ENCODE peak calls at places on chromosome 4, in nine cellular contexts. I, P, H, C, E, Z, D, X and F are unnamed samples.

GRCh38 chr4:185708348-185708747 is 103.6 kb downstream of the SORBS2 start:
- DNase-seq in D (no peak), E (peak), P (peak), H (no peak), X (no peak), C (no peak), I (no peak), Z (no peak), F (no peak)

GRCh38 chr4:57119054-57119651 is 9.0 kb upstream of the IGFBP7 start:
- DNase-seq in D (no peak), P (peak), Z (no peak), X (no peak), C (no peak), I (no peak), E (peak), H (no peak), F (no peak)

GRCh38 chr4:120718979-120719566 is 203.5 kb downstream of the PRDM5 start:
- DNase-seq in E (peak), H (no peak), P (peak), X (peak), Z (no peak), D (peak), I (no peak), C (no peak), F (peak)

GRCh38 chr4:30330894-30331652 is 389.1 kb upstream of the PCDH7 start:
- DNase-seq in Z (no peak), I (no peak), C (no peak), E (no peak), H (no peak), D (no peak), X (no peak), P (no peak), F (no peak)

GRCh38 chr4:151569650-151570049 is 160.7 kb downstream of the FHIP1A start:
- DNase-seq in D (no peak), C (no peak), X (no peak), I (no peak), P (no peak), Z (no peak), H (no peak), E (no peak), F (no peak)

GRCh38 chr4:64251779-64252178 is 157.5 kb downstream of the TECRL start:
- DNase-seq in E (no peak), Z (no peak), X (no peak), D (peak), I (no peak), P (no peak), C (no peak), H (no peak), F (no peak)

GRCh38 chr4:82921795-82922194 is 21.3 kb downstream of the THAP9 start:
- DNase-seq in H (no peak), I (no peak), E (no peak), Z (no peak), P (no peak), X (no peak), D (no peak), C (no peak), F (no peak)

GRCh38 chr4:89134775-89135319 is 23.5 kb downstream of the TIGD2 start:
- DNase-seq in I (no peak), D (no peak), C (no peak), P (peak), Z (no peak), H (no peak), X (no peak), E (peak), F (no peak)

GRCh38 chr4:109702950-109703663 is at the start of gene CASP6:
- DNase-seq in X (peak), C (peak), Z (peak), D (peak), H (peak), E (peak), I (peak), P (peak), F (peak)

GRCh38 chr4:88661724-88662123 is 35.9 kb downstream of the NAP1L5 start:
- DNase-seq in X (no peak), Z (no peak), H (no peak), P (peak), D (no peak), E (peak), I (no peak), C (no peak), F (no peak)

GRCh38 chr4:41791557-41791956 is 43.0 kb upstream of the PHOX2B start:
- DNase-seq in I (no peak), Z (no peak), C (no peak), H (no peak), P (no peak), X (no peak), E (no peak), D (peak), F (no peak)

GRCh38 chr4:185782523-185782922 is 29.5 kb downstream of the SORBS2 start:
- DNase-seq in C (no peak), H (no peak), X (no peak), Z (no peak), I (no peak), D (no peak), P (peak), E (peak), F (no peak)

GRCh38 chr4:4693258-4693657 is 151.4 kb upstream of the STX18 start:
- DNase-seq in H (no peak), D (no peak), P (peak), X (no peak), I (no peak), Z (no peak), C (no peak), E (no peak), F (no peak)